ENCODE peak calls at places on chromosomes 6 and 20, in four cellular contexts. One of them, this sample, is unnamed.
A peak's percentile ranks its signal among the peaks of the same experiment; 100 is the strongest.

GRCh38 chr6:50990750-50991446 is 172.2 kb downstream of the TFAP2B start:
- DNase-seq in GM12878: no peak
- DNase-seq in K562: peak; percentile 53
- DNase-seq in GM12891: no peak
- DNase-seq in this sample: no peak

GRCh38 chr6:7996538-7997225 is 67.5 kb downstream of the BLOC1S5 start:
- DNase-seq in GM12878: no peak
- DNase-seq in K562: peak; percentile 38
- DNase-seq in GM12891: no peak
- DNase-seq in this sample: no peak

GRCh38 chr6:75317503-75318206 is 33.1 kb upstream of the TMEM30A start:
- DNase-seq in GM12878: no peak
- DNase-seq in K562: no peak
- DNase-seq in GM12891: no peak
- DNase-seq in this sample: no peak

GRCh38 chr20:36460648-36461599 is 80.4 kb upstream of the MYL9 start:
- DNase-seq in GM12878: peak; percentile 65
- DNase-seq in K562: peak; percentile 94
- DNase-seq in GM12891: peak; percentile 87
- DNase-seq in this sample: peak; percentile 74

GRCh38 chr20:3251806-3252205 is 12.8 kb upstream of the SLC4A11 start:
- DNase-seq in GM12878: no peak
- DNase-seq in K562: no peak
- DNase-seq in GM12891: no peak
- DNase-seq in this sample: no peak

GRCh38 chr6:25579902-25580495 is 72.0 kb upstream of the SCGN start:
- DNase-seq in GM12878: no peak
- DNase-seq in K562: no peak
- DNase-seq in GM12891: no peak
- DNase-seq in this sample: no peak

GRCh38 chr20:40639956-40640355 is 49.1 kb downstream of the MAFB start:
- DNase-seq in GM12878: no peak
- DNase-seq in K562: no peak
- DNase-seq in GM12891: no peak
- DNase-seq in this sample: no peak

GRCh38 chr6:65937982-65938381 is 231.0 kb upstream of the EYS start:
- DNase-seq in GM12878: no peak
- DNase-seq in K562: no peak
- DNase-seq in GM12891: no peak
- DNase-seq in this sample: no peak

GRCh38 chr20:62937353-62938104 is 418 bp upstream of the GID8 start:
- DNase-seq in GM12878: peak; percentile 82
- DNase-seq in K562: peak; percentile 97
- DNase-seq in GM12891: peak; percentile 92
- DNase-seq in this sample: peak; percentile 96

GRCh38 chr20:8812818-8813217 is 256.1 kb upstream of the PLCB4 start:
- DNase-seq in GM12878: no peak
- DNase-seq in K562: no peak
- DNase-seq in GM12891: no peak
- DNase-seq in this sample: no peak

GRCh38 chr6:137799950-137800568 is 67.0 kb upstream of the TNFAIP3 start:
- DNase-seq in GM12878: no peak
- DNase-seq in K562: peak; percentile 88
- DNase-seq in GM12891: no peak
- DNase-seq in this sample: peak; percentile 66

GRCh38 chr20:64032706-64033624 is 3.0 kb upstream of the C20orf204 start:
- DNase-seq in GM12878: no peak
- DNase-seq in K562: no peak
- DNase-seq in GM12891: no peak
- DNase-seq in this sample: no peak

GRCh38 chr6:80742481-80742880 is 636.0 kb downstream of the BCKDHB start:
- DNase-seq in GM12878: no peak
- DNase-seq in K562: peak; percentile 1
- DNase-seq in GM12891: no peak
- DNase-seq in this sample: no peak

GRCh38 chr20:17875106-17875980 is 93.3 kb downstream of the SNX5 start:
- DNase-seq in GM12878: no peak
- DNase-seq in K562: no peak
- DNase-seq in GM12891: no peak
- DNase-seq in this sample: no peak

GRCh38 chr6:149389509-149390297 is 10.4 kb upstream of the SUMO4 start:
- DNase-seq in GM12878: no peak
- DNase-seq in K562: no peak
- DNase-seq in GM12891: no peak
- DNase-seq in this sample: no peak

GRCh38 chr6:110039996-110040383 is 61.9 kb downstream of the GPR6 start:
- DNase-seq in GM12878: no peak
- DNase-seq in K562: peak; percentile 10
- DNase-seq in GM12891: no peak
- DNase-seq in this sample: peak; percentile 65

GRCh38 chr6:157667211-157668033 is 155.6 kb upstream of the SNX9 start:
- DNase-seq in GM12878: peak; percentile 36
- DNase-seq in K562: peak; percentile 82
- DNase-seq in GM12891: peak; percentile 59
- DNase-seq in this sample: peak; percentile 40

GRCh38 chr20:64224344-64225165 is 31.0 kb upstream of the PCMTD2 start:
- DNase-seq in GM12878: no peak
- DNase-seq in K562: no peak
- DNase-seq in GM12891: no peak
- DNase-seq in this sample: no peak

GRCh38 chr20:37526238-37526838 is 1.3 kb downstream of the BLCAP start:
- DNase-seq in GM12878: no peak
- DNase-seq in K562: peak; percentile 78
- DNase-seq in GM12891: no peak
- DNase-seq in this sample: peak; percentile 18

GRCh38 chr6:51398793-51399192 is 580.1 kb downstream of the TFAP2B start:
- DNase-seq in GM12878: no peak
- DNase-seq in K562: peak; percentile 14
- DNase-seq in GM12891: no peak
- DNase-seq in this sample: no peak

GRCh38 chr6:115796061-115796460 is 264.6 kb downstream of the FRK start:
- DNase-seq in GM12878: no peak
- DNase-seq in K562: no peak
- DNase-seq in GM12891: no peak
- DNase-seq in this sample: no peak

GRCh38 chr20:22711981-22712755 is 127.8 kb upstream of the FOXA2 start:
- DNase-seq in GM12878: no peak
- DNase-seq in K562: no peak
- DNase-seq in GM12891: no peak
- DNase-seq in this sample: no peak
- TF ChIP-seq SPI1 in GM12878: no peak
- TF ChIP-seq SPI1 in K562: no peak
- TF ChIP-seq SPI1 in GM12891: no peak
- TF ChIP-seq SPI1 in this sample: no peak

GRCh38 chr20:58892126-58892931 is 39.8 kb downstream of the GNAS start:
- DNase-seq in GM12878: no peak
- DNase-seq in K562: peak; percentile 85
- DNase-seq in GM12891: peak; percentile 65
- DNase-seq in this sample: no peak
- TF ChIP-seq SPI1 in GM12878: no peak
- TF ChIP-seq SPI1 in K562: no peak
- TF ChIP-seq SPI1 in GM12891: no peak
- TF ChIP-seq SPI1 in this sample: no peak

GRCh38 chr6:113818528-113818927 is 38.6 kb upstream of the MARCKS start:
- DNase-seq in GM12878: no peak
- DNase-seq in K562: no peak
- DNase-seq in GM12891: no peak
- DNase-seq in this sample: no peak
- TF ChIP-seq SPI1 in GM12878: no peak
- TF ChIP-seq SPI1 in K562: no peak
- TF ChIP-seq SPI1 in GM12891: no peak
- TF ChIP-seq SPI1 in this sample: no peak

GRCh38 chr20:25284131-25284601 is 36.3 kb downstream of the PYGB start:
- DNase-seq in GM12878: no peak
- DNase-seq in K562: no peak
- DNase-seq in GM12891: no peak
- DNase-seq in this sample: no peak
- TF ChIP-seq SPI1 in GM12878: no peak
- TF ChIP-seq SPI1 in K562: no peak
- TF ChIP-seq SPI1 in GM12891: no peak
- TF ChIP-seq SPI1 in this sample: no peak